ENCODE peak calls at places on chromosomes 7 and 10, in four cellular contexts. One of them, this sample, is unnamed.

GRCh38 chr10:81950358-81950757 is 75.4 kb downstream of the NRG3 start:
- DNase-seq in GM12878: no peak
- DNase-seq in cardiac muscle cell: no peak
- DNase-seq in mesendoderm: no peak
- DNase-seq in this sample: no peak

GRCh38 chr7:27808626-27809025 is 68.7 kb downstream of the TAX1BP1 start:
- DNase-seq in GM12878: no peak
- DNase-seq in cardiac muscle cell: peak; percentile 76
- DNase-seq in mesendoderm: no peak
- DNase-seq in this sample: no peak

GRCh38 chr7:144842377-144842851 is 6.6 kb upstream of the TPK1 start:
- DNase-seq in GM12878: no peak
- DNase-seq in cardiac muscle cell: peak; percentile 72
- DNase-seq in mesendoderm: peak; percentile 91
- DNase-seq in this sample: no peak

GRCh38 chr7:4832711-4833110 is 29.1 kb downstream of the PAPOLB start:
- DNase-seq in GM12878: no peak
- DNase-seq in cardiac muscle cell: no peak
- DNase-seq in mesendoderm: no peak
- DNase-seq in this sample: no peak

GRCh38 chr10:101623528-101623927 is 35.4 kb downstream of the DPCD start:
- DNase-seq in GM12878: no peak
- DNase-seq in cardiac muscle cell: no peak
- DNase-seq in mesendoderm: no peak
- DNase-seq in this sample: no peak

GRCh38 chr7:104848386-104848990 is 165.5 kb upstream of the KMT2E start:
- DNase-seq in GM12878: no peak
- DNase-seq in cardiac muscle cell: peak; percentile 54
- DNase-seq in mesendoderm: peak; percentile 80
- DNase-seq in this sample: peak; percentile 27

GRCh38 chr7:128356546-128357365 is 4.7 kb downstream of the PRRT4 start:
- DNase-seq in GM12878: no peak
- DNase-seq in cardiac muscle cell: no peak
- DNase-seq in mesendoderm: no peak
- DNase-seq in this sample: no peak

GRCh38 chr10:15419279-15419874 is 48.3 kb upstream of the FAM171A1 start:
- DNase-seq in GM12878: no peak
- DNase-seq in cardiac muscle cell: peak; percentile 64
- DNase-seq in mesendoderm: peak; percentile 53
- DNase-seq in this sample: peak; percentile 24

GRCh38 chr7:44100458-44101303 is 3.5 kb upstream of the AEBP1 start:
- DNase-seq in GM12878: no peak
- DNase-seq in cardiac muscle cell: peak; percentile 85
- DNase-seq in mesendoderm: no peak
- DNase-seq in this sample: no peak

GRCh38 chr7:82441916-82442478 is 1.6 kb downstream of the CACNA2D1 start:
- DNase-seq in GM12878: no peak
- DNase-seq in cardiac muscle cell: peak; percentile 38
- DNase-seq in mesendoderm: peak; percentile 85
- DNase-seq in this sample: no peak

GRCh38 chr10:77602231-77602912 is 35.2 kb downstream of the KCNMA1 start:
- DNase-seq in GM12878: no peak
- DNase-seq in cardiac muscle cell: no peak
- DNase-seq in mesendoderm: no peak
- DNase-seq in this sample: no peak

GRCh38 chr7:7761974-7762769 is 43.8 kb upstream of the RPA3 start:
- DNase-seq in GM12878: no peak
- DNase-seq in cardiac muscle cell: peak; percentile 57
- DNase-seq in mesendoderm: no peak
- DNase-seq in this sample: peak; percentile 50

GRCh38 chr10:91007656-91008055 is 86.8 kb upstream of the ANKRD1 start:
- DNase-seq in GM12878: no peak
- DNase-seq in cardiac muscle cell: no peak
- DNase-seq in mesendoderm: no peak
- DNase-seq in this sample: no peak

GRCh38 chr10:132664407-132664806 is 121.5 kb downstream of the NKX6-2 start:
- DNase-seq in GM12878: no peak
- DNase-seq in cardiac muscle cell: no peak
- DNase-seq in mesendoderm: no peak
- DNase-seq in this sample: no peak

GRCh38 chr10:128210215-128211063 is 84.2 kb upstream of the MKI67 start:
- DNase-seq in GM12878: no peak
- DNase-seq in cardiac muscle cell: peak; percentile 57
- DNase-seq in mesendoderm: peak; percentile 55
- DNase-seq in this sample: peak; percentile 66

GRCh38 chr10:49844775-49845561 is 82.8 kb upstream of the OGDHL start:
- DNase-seq in GM12878: no peak
- DNase-seq in cardiac muscle cell: peak; percentile 74
- DNase-seq in mesendoderm: no peak
- DNase-seq in this sample: no peak

GRCh38 chr7:26013551-26014083 is 138.4 kb upstream of the NFE2L3 start:
- DNase-seq in GM12878: no peak
- DNase-seq in cardiac muscle cell: no peak
- DNase-seq in mesendoderm: no peak
- DNase-seq in this sample: no peak

GRCh38 chr7:81594767-81595166 is 175.1 kb downstream of the HGF start:
- DNase-seq in GM12878: no peak
- DNase-seq in cardiac muscle cell: peak; percentile 95
- DNase-seq in mesendoderm: no peak
- DNase-seq in this sample: no peak

GRCh38 chr10:132496360-132497082 is 41.1 kb upstream of the INPP5A start:
- DNase-seq in GM12878: no peak
- DNase-seq in cardiac muscle cell: no peak
- DNase-seq in mesendoderm: no peak
- DNase-seq in this sample: no peak

GRCh38 chr7:29281782-29282541 is 87.4 kb downstream of the CHN2 start:
- DNase-seq in GM12878: no peak
- DNase-seq in cardiac muscle cell: peak; percentile 59
- DNase-seq in mesendoderm: no peak
- DNase-seq in this sample: no peak

GRCh38 chr7:20351901-20352300 is 21.2 kb downstream of the ITGB8 start:
- DNase-seq in GM12878: no peak
- DNase-seq in cardiac muscle cell: peak; percentile 66
- DNase-seq in mesendoderm: no peak
- DNase-seq in this sample: no peak

GRCh38 chr7:105637755-105638154 is 56.5 kb upstream of the EFCAB10 start:
- DNase-seq in GM12878: no peak
- DNase-seq in cardiac muscle cell: no peak
- DNase-seq in mesendoderm: no peak
- DNase-seq in this sample: no peak

GRCh38 chr10:100186253-100186780 is 488 bp upstream of the ERLIN1 start:
- DNase-seq in GM12878: peak; percentile 44
- DNase-seq in cardiac muscle cell: peak; percentile 73
- DNase-seq in mesendoderm: no peak
- DNase-seq in this sample: no peak

GRCh38 chr7:12322287-12322902 is 81.3 kb downstream of the VWDE start:
- DNase-seq in GM12878: no peak
- DNase-seq in cardiac muscle cell: peak; percentile 46
- DNase-seq in mesendoderm: peak; percentile 23
- DNase-seq in this sample: peak; percentile 17

DNA sequence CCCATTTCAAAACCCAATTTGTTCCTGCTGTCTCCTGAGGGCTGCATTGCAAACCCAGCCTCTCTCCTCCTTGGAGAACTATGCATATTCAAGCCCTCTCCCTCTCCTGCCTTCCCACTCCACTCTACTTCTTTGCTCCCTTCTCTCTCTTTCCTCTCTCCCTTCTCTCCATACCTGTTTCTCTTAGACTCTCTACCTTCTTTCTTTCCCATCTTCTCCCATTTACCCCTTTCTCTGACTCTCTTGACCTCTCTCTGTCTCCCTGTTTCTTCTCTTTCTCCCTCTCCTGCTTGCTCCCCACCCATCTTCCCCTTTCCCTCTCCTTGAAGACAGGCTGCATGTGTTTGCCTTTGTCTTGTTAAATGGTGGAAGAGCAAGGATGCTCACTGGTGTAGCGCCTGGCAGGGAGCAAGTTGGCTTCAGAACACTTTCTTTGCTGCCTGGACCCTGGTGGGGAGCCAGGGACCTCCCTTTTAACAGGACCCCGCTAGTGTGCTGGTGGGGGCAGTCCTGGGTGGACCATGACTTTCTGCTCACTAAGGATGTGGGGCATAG is 142.9 kb downstream of the CDH23 start:
- DNase-seq in GM12878: no peak
- DNase-seq in cardiac muscle cell: no peak
- DNase-seq in mesendoderm: no peak
- DNase-seq in this sample: no peak
- H3K36me3 ChIP-seq in GM12878: no peaks in the 10 kb centered on the region
- H3K36me3 ChIP-seq in cardiac muscle cell: no peaks in the 10 kb centered on the region
- H3K36me3 ChIP-seq in mesendoderm: no peaks in the 10 kb centered on the region
- H3K36me3 ChIP-seq in this sample: no peaks in the 10 kb centered on the region

GRCh38 chr7:23183279-23184012 is 1.6 kb downstream of the NUP42 start:
- DNase-seq in GM12878: peak; percentile 15
- DNase-seq in cardiac muscle cell: no peak
- DNase-seq in mesendoderm: no peak
- DNase-seq in this sample: no peak
- H3K4me3 ChIP-seq in GM12878: peak overlapping the region; percentile 74
- H3K4me3 ChIP-seq in cardiac muscle cell: peak overlapping the region; percentile 79
- H3K4me3 ChIP-seq in mesendoderm: no peak overlapping the region
- H3K4me3 ChIP-seq in this sample: no peak overlapping the region

GRCh38 chr7:761631-762030 is 34.5 kb upstream of the PRKAR1B start:
- DNase-seq in GM12878: no peak
- DNase-seq in cardiac muscle cell: no peak
- DNase-seq in mesendoderm: no peak
- DNase-seq in this sample: no peak

GRCh38 chr7:759569-759968 is 32.5 kb upstream of the PRKAR1B start:
- DNase-seq in GM12878: no peak
- DNase-seq in cardiac muscle cell: no peak
- DNase-seq in mesendoderm: no peak
- DNase-seq in this sample: no peak

GRCh38 chr7:757741-758163 is 30.7 kb upstream of the PRKAR1B start:
- DNase-seq in GM12878: no peak
- DNase-seq in cardiac muscle cell: no peak
- DNase-seq in mesendoderm: no peak
- DNase-seq in this sample: no peak

GRCh38 chr7:761101-761500 is 34.0 kb upstream of the PRKAR1B start:
- DNase-seq in GM12878: no peak
- DNase-seq in cardiac muscle cell: no peak
- DNase-seq in mesendoderm: no peak
- DNase-seq in this sample: no peak

DNA sequence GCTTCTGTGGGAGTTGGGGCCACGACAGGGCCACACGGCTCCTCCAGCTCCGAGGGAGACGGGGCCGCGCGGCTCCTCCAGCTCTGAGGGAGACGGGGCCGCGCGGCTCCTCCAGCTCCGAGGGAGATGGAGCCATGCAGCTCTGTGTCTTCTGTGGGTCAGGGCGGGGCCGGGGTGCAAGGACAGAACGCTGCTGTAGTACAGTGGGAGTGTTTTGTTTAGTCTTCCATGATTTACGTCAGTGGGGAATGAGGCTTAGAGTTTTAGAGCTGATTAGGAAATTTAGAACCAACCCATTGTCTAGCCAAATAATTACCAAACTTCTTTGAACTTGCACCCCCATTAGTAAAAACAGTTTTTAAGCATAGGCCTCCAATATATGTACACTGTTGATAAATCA is 32.9 kb upstream of the PRKAR1B start:
- DNase-seq in GM12878: no peak
- DNase-seq in cardiac muscle cell: no peak
- DNase-seq in mesendoderm: no peak
- DNase-seq in this sample: no peak
- H3K36me3 ChIP-seq in GM12878: peaks cover 5% of the 10 kb centered on the region
- H3K36me3 ChIP-seq in cardiac muscle cell: peaks cover 42% of the 10 kb centered on the region
- H3K36me3 ChIP-seq in mesendoderm: peaks cover 15% of the 10 kb centered on the region
- H3K36me3 ChIP-seq in this sample: peaks cover 7% of the 10 kb centered on the region

GRCh38 chr10:98169379-98169778 is 34.9 kb downstream of the R3HCC1L start:
- DNase-seq in GM12878: no peak
- DNase-seq in cardiac muscle cell: no peak
- DNase-seq in mesendoderm: no peak
- DNase-seq in this sample: no peak

GRCh38 chr10:98168147-98168546 is 33.7 kb downstream of the R3HCC1L start:
- DNase-seq in GM12878: no peak
- DNase-seq in cardiac muscle cell: no peak
- DNase-seq in mesendoderm: peak; percentile 9
- DNase-seq in this sample: no peak

GRCh38 chr10:98163941-98164340 is 29.5 kb downstream of the R3HCC1L start:
- DNase-seq in GM12878: no peak
- DNase-seq in cardiac muscle cell: no peak
- DNase-seq in mesendoderm: no peak
- DNase-seq in this sample: no peak

GRCh38 chr10:98168766-98169165 is 34.3 kb downstream of the R3HCC1L start:
- DNase-seq in GM12878: no peak
- DNase-seq in cardiac muscle cell: no peak
- DNase-seq in mesendoderm: no peak
- DNase-seq in this sample: no peak

GRCh38 chr10:98167191-98167590 is 32.7 kb downstream of the R3HCC1L start:
- DNase-seq in GM12878: no peak
- DNase-seq in cardiac muscle cell: no peak
- DNase-seq in mesendoderm: no peak
- DNase-seq in this sample: no peak
- H3K4me3 ChIP-seq in GM12878: no peak overlapping the region
- H3K4me3 ChIP-seq in cardiac muscle cell: no peak overlapping the region
- H3K4me3 ChIP-seq in mesendoderm: no peak overlapping the region
- H3K4me3 ChIP-seq in this sample: no peak overlapping the region

GRCh38 chr7:157238087-157238486 is 98.7 kb upstream of the DNAJB6 start:
- DNase-seq in GM12878: no peak
- DNase-seq in cardiac muscle cell: peak; percentile 49
- DNase-seq in mesendoderm: peak; percentile 22
- DNase-seq in this sample: no peak

GRCh38 chr7:157233677-157234076 is 95.0 kb downstream of the UBE3C start:
- DNase-seq in GM12878: no peak
- DNase-seq in cardiac muscle cell: peak; percentile 25
- DNase-seq in mesendoderm: no peak
- DNase-seq in this sample: no peak

GRCh38 chr7:157239571-157240270 is 97.1 kb upstream of the DNAJB6 start:
- DNase-seq in GM12878: no peak
- DNase-seq in cardiac muscle cell: no peak
- DNase-seq in mesendoderm: no peak
- DNase-seq in this sample: no peak

GRCh38 chr7:157234271-157234670 is 95.5 kb downstream of the UBE3C start:
- DNase-seq in GM12878: no peak
- DNase-seq in cardiac muscle cell: no peak
- DNase-seq in mesendoderm: no peak
- DNase-seq in this sample: no peak

DNA sequence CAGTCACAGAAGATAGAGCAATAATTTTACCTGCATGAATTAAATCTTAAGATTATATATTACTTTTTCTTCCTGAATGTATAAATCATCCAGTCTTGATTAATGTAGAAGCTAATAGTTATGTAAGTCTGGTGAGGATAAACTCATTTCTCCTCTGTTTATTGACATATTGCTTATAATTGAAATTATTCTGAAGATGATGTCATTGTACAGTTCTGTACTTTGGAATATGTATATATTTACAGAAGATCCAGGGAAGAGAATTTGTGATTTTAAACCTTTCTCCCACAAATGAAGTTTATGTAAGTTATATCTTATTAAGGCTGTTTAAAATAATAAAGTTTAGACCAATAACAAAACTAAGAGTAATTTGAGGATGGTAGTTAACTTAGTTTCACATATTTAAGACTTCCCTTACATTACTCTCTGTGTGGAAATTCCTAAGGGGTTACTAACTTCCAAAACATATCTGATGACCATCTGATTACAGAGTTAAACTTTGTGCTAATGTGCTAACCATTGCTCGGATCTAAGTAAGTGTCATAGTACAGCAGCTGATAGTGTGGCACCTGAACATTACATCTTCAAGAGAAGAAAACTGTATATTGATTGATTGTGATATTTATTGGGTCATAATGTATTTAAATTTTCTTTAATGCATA is 96.8 kb downstream of the UBE3C start:
- DNase-seq in GM12878: no peak
- DNase-seq in cardiac muscle cell: no peak
- DNase-seq in mesendoderm: no peak
- DNase-seq in this sample: no peak
- H3K36me3 ChIP-seq in GM12878: peaks cover 10% of the 10 kb centered on the region
- H3K36me3 ChIP-seq in cardiac muscle cell: peaks cover 25% of the 10 kb centered on the region
- H3K36me3 ChIP-seq in mesendoderm: peaks cover 3% of the 10 kb centered on the region
- H3K36me3 ChIP-seq in this sample: peaks cover 67% of the 10 kb centered on the region